ENCODE peak calls at places on chromosomes 11 and 22, in seven cellular contexts. Q, H, E, D, M, Y and A are unnamed samples.

GRCh38 chr11:45341379-45341778 is 55.2 kb upstream of the SYT13 start:
- DNase-seq in Y (no peak), D (peak; percentile 43), E (no peak), H (no peak), M (no peak), Q (no peak), A (no peak)

GRCh38 chr11:64788321-64789215 is 10.2 kb upstream of the SF1 start:
- DNase-seq in Y (no peak), D (no peak), H (no peak), Q (no peak), E (no peak), M (no peak), A (no peak)

GRCh38 chr22:41777749-41778395 is 22.6 kb upstream of the CCDC134 start:
- DNase-seq in Y (no peak), D (no peak), M (no peak), H (no peak), Q (no peak), E (no peak), A (no peak)

GRCh38 chr11:61999141-61999975 is 31.9 kb upstream of the FTH1 start:
- DNase-seq in M (no peak), E (no peak), H (no peak), Y (no peak), Q (no peak), D (no peak), A (no peak)

GRCh38 chr11:8262552-8263108 is 1.0 kb downstream of the LMO1 start:
- DNase-seq in D (peak; percentile 92), Y (no peak), Q (peak; percentile 21), E (peak; percentile 78), M (peak; percentile 65), H (peak; percentile 51), A (peak; percentile 17)

GRCh38 chr11:67664213-67664585 is 10.2 kb downstream of the ALDH3B2 start:
- DNase-seq in D (no peak), Q (no peak), M (no peak), Y (no peak), H (no peak), E (no peak), A (no peak)

GRCh38 chr22:20663941-20664593 is 109.8 kb upstream of the SERPIND1 start:
- DNase-seq in H (no peak), E (no peak), M (no peak), Y (no peak), D (no peak), Q (no peak), A (no peak)

GRCh38 chr11:43010042-43010441 is 301.8 kb upstream of the API5 start:
- DNase-seq in H (no peak), Q (no peak), E (no peak), D (no peak), Y (no peak), M (no peak), A (no peak)

GRCh38 chr22:43136801-43137200 is 6.4 kb downstream of the MCAT start:
- DNase-seq in M (no peak), Y (no peak), E (no peak), Q (no peak), H (no peak), D (no peak), A (no peak)

GRCh38 chr11:117597083-117597482 is 199.9 kb downstream of the DSCAML1 start:
- DNase-seq in Q (no peak), D (peak; percentile 83), M (no peak), Y (peak; percentile 64), H (no peak), E (peak; percentile 63), A (peak; percentile 19)

GRCh38 chr11:5596611-5597201 is at the start of gene TRIM6:
- DNase-seq in Y (peak; percentile 48), Q (no peak), M (no peak), H (no peak), D (peak; percentile 79), E (peak; percentile 47), A (peak; percentile 52)

GRCh38 chr11:34053161-34053686 is 1.7 kb downstream of the CAPRIN1 start:
- DNase-seq in Q (peak; percentile 76), E (peak; percentile 88), M (peak; percentile 72), Y (peak; percentile 81), H (peak; percentile 68), D (peak; percentile 84), A (peak; percentile 83)

GRCh38 chr11:8258771-8259170 is 4.9 kb downstream of the LMO1 start:
- DNase-seq in D (no peak), M (peak; percentile 32), Q (peak; percentile 60), E (peak; percentile 71), H (no peak), Y (no peak), A (no peak)

GRCh38 chr11:73193251-73194033 is 24.6 kb upstream of the P2RY2 start:
- DNase-seq in H (no peak), Y (no peak), D (no peak), M (peak; percentile 15), E (no peak), Q (no peak), A (peak; percentile 12)

GRCh38 chr11:122418032-122418431 is 237.5 kb upstream of the UBASH3B start:
- DNase-seq in Y (no peak), H (no peak), M (no peak), E (no peak), Q (no peak), D (no peak), A (no peak)

GRCh38 chr22:35921777-35922176 is 106.8 kb downstream of the RBFOX2 start:
- DNase-seq in M (no peak), Y (peak; percentile 76), D (peak; percentile 73), Q (peak; percentile 77), H (peak; percentile 9), E (peak; percentile 89), A (peak; percentile 70)

GRCh38 chr11:2512431-2513407 is 67.9 kb downstream of the KCNQ1 start:
- DNase-seq in Y (no peak), D (no peak), H (no peak), Q (no peak), M (peak; percentile 39), E (no peak), A (peak; percentile 5)

GRCh38 chr11:64868904-64869570 is 9.4 kb downstream of the EHD1 start:
- DNase-seq in H (no peak), M (peak; percentile 70), D (no peak), Q (peak; percentile 78), Y (no peak), E (peak; percentile 93), A (no peak)

GRCh38 chr11:125207866-125208425 is 43.4 kb downstream of the PKNOX2 start:
- DNase-seq in H (no peak), D (no peak), M (no peak), Q (no peak), Y (no peak), E (no peak), A (no peak)

GRCh38 chr11:131823772-131824171 is 453.4 kb downstream of the NTM start:
- DNase-seq in Y (no peak), D (peak; percentile 50), E (no peak), Q (no peak), M (no peak), H (no peak), A (no peak)

GRCh38 chr11:109791337-109791736 is 301.9 kb upstream of the ZC3H12C start:
- DNase-seq in D (no peak), E (no peak), H (no peak), Y (no peak), Q (no peak), M (no peak), A (no peak)

GRCh38 chr11:5476184-5476819 is 12.2 kb upstream of the OR52D1 start:
- DNase-seq in H (no peak), M (no peak), Y (peak; percentile 71), Q (peak; percentile 43), E (peak; percentile 20), D (peak; percentile 73), A (peak; percentile 25)

GRCh38 chr22:37675930-37676571 is 615 bp downstream of the LGALS1 start:
- DNase-seq in M (no peak), D (no peak), H (no peak), Q (no peak), E (peak; percentile 43), Y (no peak), A (peak; percentile 50)

GRCh38 chr22:36237462-36238347 is 1.6 kb downstream of the APOL2 start:
- DNase-seq in M (no peak), Q (no peak), D (no peak), Y (no peak), H (no peak), E (peak; percentile 47), A (peak; percentile 43)

GRCh38 chr11:45042560-45042959 is 91.9 kb upstream of the TP53I11 start:
- DNase-seq in Y (no peak), E (peak; percentile 29), M (peak; percentile 82), D (no peak), H (no peak), Q (peak; percentile 98), A (no peak)

GRCh38 chr22:45318558-45319318 is 9.0 kb downstream of the FAM118A start:
- DNase-seq in Q (no peak), D (peak; percentile 32), Y (no peak), E (peak; percentile 60), H (no peak), M (no peak), A (no peak)